ENCODE peak calls at places on chromosomes 11 and 22, in four cellular contexts. I, T, L and Q are unnamed samples.
A peak's percentile ranks its signal among the peaks of the same experiment; 100 is the strongest.

GRCh38 chr22:42116848-42117424 is 13.7 kb downstream of the CYP2D6 start:
- DNase-seq in I (peak; percentile 4), T (peak; percentile 70), L (peak; percentile 64), Q (no peak)

GRCh38 chr11:70398834-70399680 is 728 bp downstream of the CTTN start:
- DNase-seq in I (no peak), T (no peak), L (no peak), Q (no peak)

GRCh38 chr22:50153756-50154140 is 16.8 kb upstream of the PANX2 start:
- DNase-seq in I (no peak), T (no peak), L (no peak), Q (no peak)

GRCh38 chr11:108562746-108563581 is 30.6 kb downstream of the EXPH5 start:
- DNase-seq in I (no peak), T (peak; percentile 35), L (no peak), Q (no peak)

GRCh38 chr22:42820075-42820763 is 36.9 kb downstream of the ARFGAP3 start:
- DNase-seq in I (peak; percentile 93), T (no peak), L (no peak), Q (no peak)

GRCh38 chr11:115132829-115133228 is 371.4 kb downstream of the CADM1 start:
- DNase-seq in I (no peak), T (no peak), L (peak; percentile 44), Q (no peak)

GRCh38 chr11:3030289-3031070 is 26.7 kb downstream of the CARS1 start:
- DNase-seq in I (no peak), T (no peak), L (no peak), Q (no peak)

GRCh38 chr11:121688860-121689614 is 236.3 kb upstream of the SORL1-AS1 start:
- DNase-seq in I (no peak), T (no peak), L (peak; percentile 52), Q (no peak)

GRCh38 chr22:49185312-49185969 is 642.2 kb downstream of the BRD1 start:
- DNase-seq in I (no peak), T (no peak), L (no peak), Q (no peak)

GRCh38 chr11:124879999-124880611 is 14.9 kb downstream of the ROBO3 start:
- DNase-seq in I (no peak), T (no peak), L (peak; percentile 24), Q (no peak)

GRCh38 chr11:67283490-67283963 is 5.6 kb upstream of the ANKRD13D start:
- DNase-seq in I (no peak), T (no peak), L (no peak), Q (no peak)

GRCh38 chr22:45424241-45424731 is 10.8 kb downstream of the RIBC2 start:
- DNase-seq in I (no peak), T (no peak), L (no peak), Q (no peak)

GRCh38 chr11:43410394-43410793 is 51.7 kb downstream of the TTC17 start:
- DNase-seq in I (no peak), T (no peak), L (no peak), Q (no peak)

DNA sequence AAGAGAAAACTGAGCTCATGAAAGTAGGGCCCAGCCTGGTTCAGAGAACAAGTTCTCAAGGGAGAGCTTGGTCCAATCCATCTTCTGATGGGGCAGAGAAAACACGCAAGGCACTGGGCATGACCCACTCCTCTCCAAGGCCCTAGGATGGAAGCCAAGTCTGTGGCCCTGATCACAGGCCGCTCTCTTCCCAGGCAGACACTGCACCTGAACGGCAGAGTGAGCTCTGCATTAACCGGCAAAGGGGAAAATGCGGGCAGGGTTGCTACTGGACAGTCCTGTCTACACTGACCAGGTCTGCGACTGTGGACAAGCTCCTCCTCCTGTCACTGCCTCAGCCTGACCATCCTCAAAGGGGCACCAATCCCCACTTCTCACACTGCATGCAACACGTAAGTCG is 49.3 kb downstream of the SGSM3 start:
- DNase-seq in I (no peak), T (no peak), L (no peak), Q (no peak)
- H3K23ac ChIP-seq in I (no peak overlapping the region), T (no peak overlapping the region), L (no peak overlapping the region), Q (peak overlapping the region; percentile 45)

GRCh38 chr11:73140213-73141030 is 1.7 kb downstream of the FCHSD2 start:
- DNase-seq in I (peak; percentile 52), T (peak; percentile 56), L (peak; percentile 36), Q (peak; percentile 26)
- H3K23ac ChIP-seq in I (peak overlapping the region; percentile 89), T (no peak overlapping the region), L (no peak overlapping the region), Q (no peak overlapping the region)

GRCh38 chr22:20116951-20117645 is at the start of gene TRMT2A:
- DNase-seq in I (peak; percentile 98), T (peak; percentile 98), L (peak; percentile 98), Q (peak; percentile 99)
- H3K23ac ChIP-seq in I (peak within 1 kb of the TSS; percentile 83), T (no peak within 1 kb of the TSS), L (no peak within 1 kb of the TSS), Q (peak within 1 kb of the TSS; percentile 100)

GRCh38 chr11:34654491-34655334 is 33.8 kb downstream of the EHF start:
- DNase-seq in I (peak; percentile 66), T (no peak), L (peak; percentile 51), Q (no peak)

GRCh38 chr11:34651551-34651950 is 30.7 kb downstream of the EHF start:
- DNase-seq in I (peak; percentile 28), T (no peak), L (no peak), Q (no peak)

GRCh38 chr11:34652191-34652958 is 31.5 kb downstream of the EHF start:
- DNase-seq in I (peak; percentile 13), T (no peak), L (no peak), Q (no peak)

GRCh38 chr11:34653851-34654490 is 33.1 kb downstream of the EHF start:
- DNase-seq in I (peak; percentile 99), T (no peak), L (no peak), Q (no peak)

DNA sequence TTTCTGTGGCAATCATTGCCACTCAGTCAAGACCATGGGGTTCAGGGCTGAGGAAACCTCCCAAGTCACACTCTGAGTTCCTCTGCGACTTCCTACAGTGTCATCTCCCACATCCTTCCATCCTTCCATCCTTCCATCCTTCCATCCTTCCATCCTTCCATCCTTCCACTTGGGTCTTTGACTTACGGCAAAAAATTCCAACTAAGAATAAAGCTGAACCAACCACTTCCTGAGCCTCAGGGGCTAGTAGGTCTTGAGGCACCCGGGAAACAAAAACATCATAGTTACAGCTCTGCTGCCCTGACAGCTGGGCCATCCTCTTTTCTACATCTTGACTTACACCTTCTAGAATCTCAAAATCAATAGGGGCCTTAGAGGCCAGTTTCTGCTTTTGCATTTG is 32.1 kb downstream of the EHF start:
- DNase-seq in I (no peak), T (no peak), L (no peak), Q (no peak)
- H3K23ac ChIP-seq in I (peak overlapping the region; percentile 46), T (no peak overlapping the region), L (no peak overlapping the region), Q (no peak overlapping the region)

GRCh38 chr11:95385577-95385976 is 154.6 kb upstream of the SESN3 start:
- DNase-seq in I (no peak), T (no peak), L (no peak), Q (no peak)
- H3K23ac ChIP-seq in I (no peak overlapping the region), T (no peak overlapping the region), L (no peak overlapping the region), Q (no peak overlapping the region)

DNA sequence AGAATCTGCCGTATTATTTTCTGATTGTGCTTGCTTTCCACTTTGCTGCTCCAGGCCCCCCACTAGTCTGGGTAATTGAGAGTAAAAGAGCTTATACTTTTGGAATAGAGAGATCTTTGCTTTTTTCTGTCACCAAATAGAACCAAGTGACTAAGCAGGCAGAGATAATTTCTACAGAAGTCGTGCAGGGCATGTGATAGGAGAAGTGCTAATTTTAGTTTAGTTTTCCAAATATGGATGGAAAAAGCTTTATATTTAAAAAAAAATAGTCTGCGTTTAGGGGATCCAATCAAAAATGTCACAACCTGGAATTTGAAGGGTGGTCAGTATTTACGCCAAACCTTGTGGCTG is 165.6 kb downstream of the LDLRAD3 start:
- DNase-seq in I (no peak), T (no peak), L (no peak), Q (no peak)
- H3K23ac ChIP-seq in I (no peak overlapping the region), T (no peak overlapping the region), L (no peak overlapping the region), Q (no peak overlapping the region)

GRCh38 chr22:23531283-23531921 is 48.7 kb downstream of the IGLL1 start:
- DNase-seq in I (no peak), T (no peak), L (peak; percentile 12), Q (no peak)
- H3K23ac ChIP-seq in I (no peak overlapping the region), T (peak overlapping the region; percentile 12), L (no peak overlapping the region), Q (peak overlapping the region; percentile 97)

GRCh38 chr11:113014731-113015455 is 53.7 kb downstream of the NCAM1 start:
- DNase-seq in I (no peak), T (no peak), L (no peak), Q (no peak)
- H3K23ac ChIP-seq in I (no peak overlapping the region), T (no peak overlapping the region), L (no peak overlapping the region), Q (no peak overlapping the region)